ENCODE peak calls at places on chromosomes 3 and 15, in six cellular contexts. One of them, this sample, is unnamed. For H3K27me3, the result is how much of the 10 kb centered on the place peaks cover.

GRCh38 chr15:45641374-45641778 is 6.5 kb downstream of the SQOR start:
- DNase-seq in GM23338: no peak
- DNase-seq in endodermal cell: no peak
- DNase-seq in HCT116: no peak
- DNase-seq in fibroblast of lung: peak
- DNase-seq in foreskin keratinocyte: peak
- DNase-seq in this sample: no peak

GRCh38 chr3:146218880-146219866 is 31.7 kb downstream of the PLSCR4 start:
- DNase-seq in HCT116: no peak
- DNase-seq in foreskin keratinocyte: no peak
- DNase-seq in endodermal cell: no peak
- DNase-seq in fibroblast of lung: peak
- DNase-seq in GM23338: peak
- DNase-seq in this sample: peak

GRCh38 chr3:113623324-113623723 is 73.1 kb downstream of the USF3 start:
- DNase-seq in GM23338: peak
- DNase-seq in HCT116: no peak
- DNase-seq in foreskin keratinocyte: no peak
- DNase-seq in fibroblast of lung: no peak
- DNase-seq in endodermal cell: peak
- DNase-seq in this sample: peak

GRCh38 chr3:190697901-190698300 is 164.6 kb downstream of the GMNC start:
- DNase-seq in fibroblast of lung: peak
- DNase-seq in HCT116: no peak
- DNase-seq in foreskin keratinocyte: peak
- DNase-seq in GM23338: no peak
- DNase-seq in endodermal cell: no peak
- DNase-seq in this sample: no peak

GRCh38 chr3:177578488-177578887 is 381.2 kb upstream of the TBL1XR1 start:
- DNase-seq in endodermal cell: no peak
- DNase-seq in HCT116: no peak
- DNase-seq in fibroblast of lung: no peak
- DNase-seq in foreskin keratinocyte: no peak
- DNase-seq in GM23338: no peak
- DNase-seq in this sample: no peak

GRCh38 chr15:63985221-63986184 is 60.8 kb downstream of the DAPK2 start:
- DNase-seq in endodermal cell: no peak
- DNase-seq in HCT116: no peak
- DNase-seq in fibroblast of lung: no peak
- DNase-seq in foreskin keratinocyte: no peak
- DNase-seq in GM23338: no peak
- DNase-seq in this sample: peak

GRCh38 chr3:185270262-185270955 is 16.6 kb upstream of the EHHADH start:
- DNase-seq in HCT116: no peak
- DNase-seq in GM23338: peak
- DNase-seq in endodermal cell: peak
- DNase-seq in foreskin keratinocyte: no peak
- DNase-seq in fibroblast of lung: peak
- DNase-seq in this sample: peak

GRCh38 chr15:42994546-42994945 is 74.0 kb upstream of the TTBK2 start:
- DNase-seq in GM23338: no peak
- DNase-seq in endodermal cell: no peak
- DNase-seq in HCT116: no peak
- DNase-seq in foreskin keratinocyte: peak
- DNase-seq in fibroblast of lung: peak
- DNase-seq in this sample: peak

GRCh38 chr3:38842266-38842965 is 26.4 kb upstream of the SCN10A start:
- DNase-seq in endodermal cell: no peak
- DNase-seq in HCT116: no peak
- DNase-seq in fibroblast of lung: no peak
- DNase-seq in GM23338: peak
- DNase-seq in foreskin keratinocyte: no peak
- DNase-seq in this sample: no peak

GRCh38 chr15:36982441-36982840 is 117.9 kb downstream of the MEIS2 start:
- DNase-seq in foreskin keratinocyte: no peak
- DNase-seq in fibroblast of lung: peak
- DNase-seq in HCT116: no peak
- DNase-seq in GM23338: no peak
- DNase-seq in endodermal cell: no peak
- DNase-seq in this sample: no peak

GRCh38 chr15:73029003-73029527 is 23.2 kb upstream of the NEO1 start:
- DNase-seq in endodermal cell: peak
- DNase-seq in fibroblast of lung: no peak
- DNase-seq in HCT116: no peak
- DNase-seq in GM23338: no peak
- DNase-seq in foreskin keratinocyte: no peak
- DNase-seq in this sample: peak

GRCh38 chr3:176799675-176800074 is 397.6 kb downstream of the TBL1XR1 start:
- DNase-seq in fibroblast of lung: no peak
- DNase-seq in foreskin keratinocyte: no peak
- DNase-seq in GM23338: no peak
- DNase-seq in endodermal cell: no peak
- DNase-seq in HCT116: no peak
- DNase-seq in this sample: no peak

GRCh38 chr3:135229018-135229495 is 434.0 kb downstream of the EPHB1 start:
- DNase-seq in GM23338: peak
- DNase-seq in HCT116: no peak
- DNase-seq in endodermal cell: peak
- DNase-seq in foreskin keratinocyte: no peak
- DNase-seq in fibroblast of lung: no peak
- DNase-seq in this sample: no peak

GRCh38 chr3:162143181-162143580 is 646.6 kb downstream of the OTOL1 start:
- DNase-seq in endodermal cell: no peak
- DNase-seq in foreskin keratinocyte: no peak
- DNase-seq in fibroblast of lung: no peak
- DNase-seq in GM23338: no peak
- DNase-seq in HCT116: no peak
- DNase-seq in this sample: no peak

GRCh38 chr3:56424357-56424756 is 43.9 kb downstream of the ERC2 start:
- DNase-seq in fibroblast of lung: no peak
- DNase-seq in GM23338: no peak
- DNase-seq in foreskin keratinocyte: no peak
- DNase-seq in endodermal cell: no peak
- DNase-seq in HCT116: no peak
- DNase-seq in this sample: no peak

GRCh38 chr15:90885432-90886290 is 1.4 kb downstream of the FES start:
- DNase-seq in fibroblast of lung: peak
- DNase-seq in GM23338: peak
- DNase-seq in foreskin keratinocyte: no peak
- DNase-seq in endodermal cell: peak
- DNase-seq in HCT116: no peak
- DNase-seq in this sample: peak

GRCh38 chr3:152638707-152639450 is 196.1 kb upstream of the P2RY1 start:
- DNase-seq in HCT116: no peak
- DNase-seq in fibroblast of lung: peak
- DNase-seq in GM23338: no peak
- DNase-seq in endodermal cell: no peak
- DNase-seq in foreskin keratinocyte: peak
- DNase-seq in this sample: no peak

GRCh38 chr3:28234454-28234853 is 7.0 kb upstream of the CMC1 start:
- DNase-seq in endodermal cell: no peak
- DNase-seq in foreskin keratinocyte: no peak
- DNase-seq in GM23338: no peak
- DNase-seq in fibroblast of lung: no peak
- DNase-seq in HCT116: no peak
- DNase-seq in this sample: no peak

GRCh38 chr15:95134306-95135100 is 903.1 kb downstream of the MCTP2 start:
- DNase-seq in GM23338: no peak
- DNase-seq in foreskin keratinocyte: no peak
- DNase-seq in endodermal cell: no peak
- DNase-seq in HCT116: no peak
- DNase-seq in fibroblast of lung: peak
- DNase-seq in this sample: no peak

GRCh38 chr3:32973982-32974381 is 22.5 kb downstream of the CCR4 start:
- DNase-seq in foreskin keratinocyte: no peak
- DNase-seq in GM23338: no peak
- DNase-seq in HCT116: no peak
- DNase-seq in fibroblast of lung: peak
- DNase-seq in endodermal cell: no peak
- DNase-seq in this sample: no peak

GRCh38 chr3:185820973-185821758 is 3.7 kb downstream of the IGF2BP2 start:
- DNase-seq in HCT116: no peak
- DNase-seq in GM23338: no peak
- DNase-seq in foreskin keratinocyte: peak
- DNase-seq in endodermal cell: no peak
- DNase-seq in fibroblast of lung: peak
- DNase-seq in this sample: peak

GRCh38 chr15:70762469-70763119 is 764 bp downstream of the UACA start:
- DNase-seq in fibroblast of lung: peak
- DNase-seq in GM23338: peak
- DNase-seq in endodermal cell: peak
- DNase-seq in foreskin keratinocyte: no peak
- DNase-seq in HCT116: peak
- DNase-seq in this sample: peak

GRCh38 chr15:44719293-44719999 is 8.1 kb downstream of the B2M start:
- DNase-seq in GM23338: peak
- DNase-seq in HCT116: no peak
- DNase-seq in endodermal cell: no peak
- DNase-seq in foreskin keratinocyte: no peak
- DNase-seq in fibroblast of lung: peak
- DNase-seq in this sample: no peak

GRCh38 chr3:113297741-113298320 is 86.5 kb downstream of the BOC start:
- DNase-seq in foreskin keratinocyte: no peak
- DNase-seq in GM23338: no peak
- DNase-seq in HCT116: no peak
- DNase-seq in fibroblast of lung: no peak
- DNase-seq in endodermal cell: no peak
- DNase-seq in this sample: no peak

GRCh38 chr3:192408007-192408655 is 319.2 kb downstream of the FGF12 start:
- DNase-seq in GM23338: peak
- DNase-seq in fibroblast of lung: peak
- DNase-seq in HCT116: no peak
- DNase-seq in foreskin keratinocyte: no peak
- DNase-seq in endodermal cell: peak
- DNase-seq in this sample: peak
- H3K27me3 ChIP-seq in GM23338: half or more
- H3K27me3 ChIP-seq in fibroblast of lung: under half
- H3K27me3 ChIP-seq in HCT116: under half
- H3K27me3 ChIP-seq in foreskin keratinocyte: half or more
- H3K27me3 ChIP-seq in endodermal cell: under half
- H3K27me3 ChIP-seq in this sample: half or more

GRCh38 chr3:138437281-138437680 is 2.9 kb downstream of the ESYT3 start:
- DNase-seq in foreskin keratinocyte: no peak
- DNase-seq in fibroblast of lung: no peak
- DNase-seq in endodermal cell: peak
- DNase-seq in HCT116: no peak
- DNase-seq in GM23338: no peak
- DNase-seq in this sample: no peak
- TF ChIP-seq CTCF in foreskin keratinocyte: no peak
- TF ChIP-seq CTCF in fibroblast of lung: no peak
- TF ChIP-seq CTCF in endodermal cell: peak
- TF ChIP-seq CTCF in HCT116: no peak
- TF ChIP-seq CTCF in GM23338: peak
- TF ChIP-seq CTCF in this sample: no peak

GRCh38 chr3:15795563-15796308 is 2.0 kb downstream of the ANKRD28 start:
- DNase-seq in HCT116: no peak
- DNase-seq in foreskin keratinocyte: no peak
- DNase-seq in endodermal cell: no peak
- DNase-seq in fibroblast of lung: peak
- DNase-seq in GM23338: no peak
- DNase-seq in this sample: no peak

GRCh38 chr3:15796771-15797599 is 794 bp downstream of the ANKRD28 start:
- DNase-seq in foreskin keratinocyte: peak
- DNase-seq in fibroblast of lung: peak
- DNase-seq in endodermal cell: peak
- DNase-seq in GM23338: peak
- DNase-seq in HCT116: peak
- DNase-seq in this sample: peak

GRCh38 chr3:15796331-15796730 is 1.4 kb downstream of the ANKRD28 start:
- DNase-seq in endodermal cell: no peak
- DNase-seq in GM23338: no peak
- DNase-seq in foreskin keratinocyte: no peak
- DNase-seq in fibroblast of lung: no peak
- DNase-seq in HCT116: no peak
- DNase-seq in this sample: no peak

GRCh38 chr3:15794303-15794771 is 3.4 kb downstream of the ANKRD28 start:
- DNase-seq in fibroblast of lung: peak
- DNase-seq in foreskin keratinocyte: no peak
- DNase-seq in HCT116: no peak
- DNase-seq in endodermal cell: no peak
- DNase-seq in GM23338: no peak
- DNase-seq in this sample: peak

DNA sequence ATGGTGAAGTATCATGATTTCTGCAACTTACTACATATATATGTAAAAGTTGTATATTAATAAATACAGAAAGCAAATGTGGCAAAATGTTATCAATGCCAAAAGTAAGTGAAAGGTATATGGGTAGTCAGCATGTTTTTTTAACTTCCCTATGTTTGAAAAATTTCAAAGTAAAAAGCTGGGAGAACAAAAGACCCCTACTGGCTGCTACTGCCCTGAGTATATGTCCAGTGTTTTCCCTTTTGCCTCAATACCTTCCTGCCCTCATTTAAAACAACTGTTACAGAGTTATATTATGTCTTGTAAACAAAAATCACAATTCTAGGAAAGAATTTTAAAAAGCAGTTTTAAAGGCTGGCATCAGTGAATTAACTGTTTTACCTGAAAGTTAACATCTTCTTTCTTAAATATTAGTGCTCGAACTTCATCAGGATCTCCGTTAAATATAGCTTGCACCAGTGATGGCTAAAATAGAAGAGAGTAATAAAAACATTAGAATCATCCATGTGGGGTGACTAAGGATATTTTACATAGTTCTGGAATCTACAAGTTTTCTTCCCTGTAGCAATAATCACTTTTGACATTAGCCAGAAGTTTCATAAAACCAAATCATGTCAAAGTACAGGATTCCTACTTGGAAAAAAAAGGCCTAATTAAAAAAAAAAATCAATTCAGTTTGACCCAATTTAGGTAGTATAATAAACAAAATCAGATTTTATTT is 2.8 kb downstream of the ANKRD28 start:
- DNase-seq in fibroblast of lung: peak
- DNase-seq in GM23338: no peak
- DNase-seq in HCT116: no peak
- DNase-seq in endodermal cell: no peak
- DNase-seq in foreskin keratinocyte: no peak
- DNase-seq in this sample: peak
- H3K27ac ChIP-seq in fibroblast of lung: peak
- H3K27ac ChIP-seq in GM23338: no peak
- H3K27ac ChIP-seq in HCT116: peak
- H3K27ac ChIP-seq in endodermal cell: no peak
- H3K27ac ChIP-seq in foreskin keratinocyte: peak
- H3K27ac ChIP-seq in this sample: no peak

DNA sequence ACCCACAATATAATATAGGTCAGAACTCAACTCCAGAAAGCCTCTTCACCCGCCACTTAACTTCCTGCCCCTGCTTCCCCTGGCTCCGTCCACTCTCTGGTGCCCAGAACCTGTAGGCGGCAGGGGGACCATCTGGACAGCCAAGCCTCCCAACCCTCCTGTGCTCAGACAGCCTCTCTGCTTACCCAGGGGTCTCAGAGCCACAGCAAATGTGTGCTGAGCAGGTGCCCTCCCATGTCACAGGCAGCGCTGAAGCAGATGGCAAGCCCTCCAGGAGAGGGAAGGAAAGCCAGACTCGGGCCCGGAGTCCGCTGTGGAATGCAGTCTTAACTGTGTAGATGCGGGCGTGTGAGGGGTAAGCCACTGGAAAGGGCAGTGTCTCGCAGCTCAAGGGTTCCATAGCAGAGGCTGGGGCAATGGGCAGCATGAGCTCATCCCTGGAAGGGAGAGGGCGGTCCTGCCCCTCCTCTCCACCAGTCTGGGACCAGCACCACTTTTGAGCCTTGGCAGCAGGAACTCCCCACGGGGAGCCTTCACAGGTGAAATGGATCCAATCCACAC is 45.6 kb downstream of the UMPS start:
- DNase-seq in fibroblast of lung: no peak
- DNase-seq in HCT116: no peak
- DNase-seq in endodermal cell: peak
- DNase-seq in GM23338: no peak
- DNase-seq in foreskin keratinocyte: no peak
- DNase-seq in this sample: no peak
- H3K27me3 ChIP-seq in fibroblast of lung: under half
- H3K27me3 ChIP-seq in HCT116: under half
- H3K27me3 ChIP-seq in endodermal cell: under half
- H3K27me3 ChIP-seq in GM23338: under half
- H3K27me3 ChIP-seq in foreskin keratinocyte: under half
- H3K27me3 ChIP-seq in this sample: under half